ENCODE peak calls at places on chromosome 20, in four cellular contexts. R, I, N and O are unnamed samples.

GRCh38 chr20:34562643-34563042 is 4.1 kb downstream of the MAP1LC3A start:
- DNase-seq in N (no peak), R (peak), I (no peak), O (no peak)

GRCh38 chr20:3133156-3133555 is 26.5 kb downstream of the FASTKD5 start:
- DNase-seq in R (no peak), I (no peak), N (no peak), O (no peak)

GRCh38 chr20:14148042-14148441 is 152.7 kb downstream of the MACROD2 start:
- DNase-seq in R (no peak), I (no peak), N (no peak), O (no peak)

GRCh38 chr20:41030536-41031242 is 2.1 kb downstream of the TOP1 start:
- DNase-seq in I (no peak), R (no peak), N (no peak), O (no peak)

GRCh38 chr20:35091808-35092523 is 641 bp downstream of the TRPC4AP start:
- DNase-seq in I (no peak), R (no peak), N (no peak), O (no peak)

GRCh38 chr20:25220810-25221591 is 25.5 kb downstream of the ENTPD6 start:
- DNase-seq in N (no peak), I (no peak), R (no peak), O (no peak)

GRCh38 chr20:63735859-63736718 is at the start of gene LIME1:
- DNase-seq in N (peak), R (no peak), I (peak), O (peak)

GRCh38 chr20:63708301-63709148 is 686 bp downstream of the ZGPAT start:
- DNase-seq in N (no peak), R (peak), I (peak), O (peak)

GRCh38 chr20:8212286-8212685 is 80.2 kb downstream of the PLCB1 start:
- DNase-seq in N (no peak), I (no peak), R (no peak), O (no peak)

GRCh38 chr20:64188682-64189529 is 24.7 kb downstream of the MYT1 start:
- DNase-seq in R (peak), N (no peak), I (no peak), O (no peak)

GRCh38 chr20:10067305-10067704 is 32.5 kb downstream of the ANKEF1 start:
- DNase-seq in I (no peak), N (no peak), R (no peak), O (no peak)

GRCh38 chr20:62301111-62301668 is 1.6 kb upstream of the ADRM1 start:
- DNase-seq in R (no peak), N (no peak), I (no peak), O (no peak)

GRCh38 chr20:56371977-56372376 is 13.2 kb downstream of the FAM210B start:
- DNase-seq in R (no peak), N (no peak), I (no peak), O (no peak)

GRCh38 chr20:61956396-61957342 is 109.0 kb downstream of the TAF4 start:
- DNase-seq in I (no peak), R (no peak), N (no peak), O (no peak)

GRCh38 chr20:44326391-44327159 is 10.3 kb upstream of the R3HDML start:
- DNase-seq in N (no peak), R (no peak), I (no peak), O (no peak)

GRCh38 chr20:41869261-41869660 is 251.1 kb upstream of the CHD6 start:
- DNase-seq in I (no peak), R (no peak), N (no peak), O (no peak)

GRCh38 chr20:10178727-10179313 is 39.8 kb upstream of the SNAP25 start:
- DNase-seq in N (no peak), I (no peak), R (no peak), O (no peak)

GRCh38 chr20:15705975-15706374 is 867.3 kb downstream of the KIF16B start:
- DNase-seq in I (no peak), N (no peak), R (no peak), O (no peak)

GRCh38 chr20:63652192-63652980 is 838 bp downstream of the STMN3 start:
- DNase-seq in I (no peak), N (peak), R (peak), O (peak)

GRCh38 chr20:59153832-59154231 is 9.8 kb upstream of the ZNF831 start:
- DNase-seq in R (no peak), I (no peak), N (no peak), O (no peak)

GRCh38 chr20:61420781-61421180 is 168.7 kb downstream of the CDH4 start:
- DNase-seq in N (no peak), I (peak), R (no peak), O (no peak)

GRCh38 chr20:62015445-62016288 is 50.0 kb downstream of the TAF4 start:
- DNase-seq in I (no peak), N (no peak), R (no peak), O (no peak)

GRCh38 chr20:4740774-4741431 is 19.2 kb downstream of the PRND start:
- DNase-seq in R (peak), N (no peak), I (no peak), O (no peak)

GRCh38 chr20:34709836-34710567 is 5.9 kb downstream of the TP53INP2 start:
- DNase-seq in R (peak), I (peak), N (peak), O (peak)

GRCh38 chr20:11777861-11778570 is 139.7 kb upstream of the BTBD3 start:
- DNase-seq in R (no peak), I (no peak), N (no peak), O (no peak)

GRCh38 chr20:36153754-36154695 is 515 bp upstream of the EPB41L1 start:
- DNase-seq in N (peak), I (peak), R (peak), O (peak)

GRCh38 chr20:56348746-56349145 is 10.0 kb upstream of the FAM210B start:
- DNase-seq in R (no peak), I (no peak), N (no peak), O (no peak)

GRCh38 chr20:57594092-57594911 is 25.9 kb downstream of the ZBP1 start:
- DNase-seq in N (peak), I (no peak), R (peak), O (peak)

GRCh38 chr20:6473197-6473596 is 294.3 kb upstream of the BMP2 start:
- DNase-seq in N (no peak), R (no peak), I (no peak), O (no peak)

GRCh38 chr20:845226-845868 is 11.8 kb downstream of the FAM110A start:
- DNase-seq in I (no peak), R (no peak), N (peak), O (peak)
- H3K4me3 ChIP-seq in I (no peak), R (peak), N (no peak), O (peak)

GRCh38 chr20:49985157-49985556 is 2.4 kb downstream of the SNAI1 start:
- DNase-seq in N (no peak), I (no peak), R (no peak), O (no peak)
- H3K4me3 ChIP-seq in N (no peak), I (no peak), R (peak), O (peak)

DNA sequence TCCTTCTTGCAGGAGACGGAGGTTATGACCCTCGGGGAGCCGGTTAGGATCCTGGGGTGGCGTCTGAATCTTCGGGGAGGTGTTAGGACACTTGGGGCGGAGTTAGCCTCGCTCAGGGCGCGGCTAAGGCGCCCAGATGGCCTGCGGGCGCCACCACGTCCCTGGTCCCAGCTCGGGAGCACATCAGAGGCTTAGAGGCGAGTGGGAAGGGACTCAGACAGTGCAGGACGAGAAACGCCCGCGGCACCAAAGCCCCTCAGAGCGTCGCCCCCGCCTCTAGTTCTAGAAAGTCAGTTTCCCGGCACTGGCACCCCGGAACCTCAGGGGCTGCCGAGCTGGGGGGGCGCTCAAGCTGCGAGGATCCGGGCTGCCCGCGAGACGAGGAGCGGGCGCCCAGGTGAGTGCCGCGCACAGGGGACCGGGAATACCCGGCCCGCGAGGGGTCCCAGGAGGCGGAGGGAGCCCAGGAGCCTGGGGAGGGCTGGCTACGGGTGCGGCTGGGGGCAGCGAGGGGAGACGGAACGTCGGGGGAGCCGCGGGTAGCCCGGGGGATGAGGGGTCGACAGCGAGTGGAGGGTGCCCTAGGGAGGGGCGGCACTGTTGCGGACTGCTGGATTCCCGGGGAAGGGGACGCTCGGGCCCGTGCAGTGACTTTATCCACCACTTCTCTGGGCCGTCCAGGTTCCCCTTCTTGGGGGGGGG is at the start of gene HCK:
- DNase-seq in R (no peak), I (no peak), N (peak), O (peak)
- H3K4me3 ChIP-seq in R (no peak), I (no peak), N (no peak), O (peak)

GRCh38 chr20:51886341-51886740 is 84.0 kb upstream of the SALL4 start:
- DNase-seq in N (no peak), I (no peak), R (no peak), O (no peak)

GRCh38 chr20:51888186-51888790 is 86.0 kb upstream of the SALL4 start:
- DNase-seq in I (no peak), R (no peak), N (no peak), O (no peak)

GRCh38 chr20:51889466-51889865 is 87.1 kb upstream of the SALL4 start:
- DNase-seq in N (no peak), R (no peak), I (no peak), O (no peak)

GRCh38 chr20:51886891-51887608 is 84.7 kb upstream of the SALL4 start:
- DNase-seq in I (no peak), R (no peak), N (no peak), O (no peak)

GRCh38 chr20:51890003-51890402 is 87.7 kb upstream of the SALL4 start:
- DNase-seq in N (no peak), R (no peak), I (no peak), O (no peak)
- H3K4me3 ChIP-seq in N (no peak), R (no peak), I (no peak), O (no peak)

GRCh38 chr20:45823949-45824835 is 2.9 kb downstream of the TNNC2 start:
- DNase-seq in N (no peak), I (no peak), R (peak), O (peak)
- H3K4me3 ChIP-seq in N (no peak), I (no peak), R (no peak), O (peak)